ENCODE peak calls at places on chromosomes 4 and X, in eight cellular contexts. Q is Panc1, R is IMR-90, Y is prostate gland, F is HFF-Myc, L is AG10803, N is HCT116, C is lower lobe of right lung. J is an unnamed sample.

GRCh38 chrX:24294619-24295018 is 19.2 kb downstream of the SUPT20HL2 start:
- DNase-seq in R (no peak), N (no peak), C (no peak), F (no peak), Y (no peak), L (no peak), Q (no peak), J (no peak)

GRCh38 chrX:130507015-130507414 is 105.2 kb downstream of the RBMX2 start:
- DNase-seq in L (no peak), N (no peak), F (no peak), Y (no peak), R (no peak), C (no peak), Q (no peak), J (no peak)

GRCh38 chrX:150352114-150352513 is 11.0 kb upstream of the MAMLD1 start:
- DNase-seq in N (no peak), L (peak), Q (no peak), R (peak), C (no peak), Y (no peak), F (no peak), J (no peak)

GRCh38 chr4:153002110-153002509 is 66.0 kb downstream of the FHDC1 start:
- DNase-seq in C (no peak), Y (peak), F (no peak), Q (no peak), L (no peak), R (no peak), N (no peak), J (no peak)

GRCh38 chrX:22118161-22118830 is 86.2 kb downstream of the PHEX start:
- DNase-seq in R (peak), L (no peak), Y (no peak), Q (no peak), N (no peak), C (no peak), F (no peak), J (no peak)

GRCh38 chr4:25367004-25367621 is 9.9 kb upstream of the ANAPC4 start:
- DNase-seq in F (no peak), L (peak), N (no peak), Y (no peak), C (no peak), Q (no peak), R (peak), J (no peak)

GRCh38 chr4:5799406-5799805 is 88.4 kb downstream of the EVC start:
- DNase-seq in Y (no peak), C (no peak), F (no peak), R (no peak), Q (no peak), L (no peak), N (no peak), J (no peak)

GRCh38 chrX:10022580-10023245 is 55.6 kb downstream of the CLDN34 start:
- DNase-seq in F (peak), L (peak), N (no peak), C (no peak), Y (no peak), Q (no peak), R (peak), J (no peak)

GRCh38 chrX:10102046-10102704 is 54.6 kb upstream of the CLCN4 start:
- DNase-seq in Q (no peak), Y (no peak), N (no peak), L (no peak), C (no peak), F (no peak), R (no peak), J (no peak)

GRCh38 chr4:168755643-168756482 is 254.2 kb downstream of the CBR4 start:
- DNase-seq in R (peak), Y (no peak), C (no peak), F (no peak), N (no peak), Q (no peak), L (peak), J (no peak)

GRCh38 chr4:577499-578450 is 1.7 kb upstream of the TMEM271 start:
- DNase-seq in R (no peak), C (no peak), F (no peak), L (peak), Y (no peak), Q (no peak), N (no peak), J (peak)
- H3K4me3 ChIP-seq in R (no peak), C (no peak), F (no peak), L (no peak), Y (no peak), Q (peak), N (no peak), J (no peak)

GRCh38 chr4:184265566-184266351 is 48.1 kb upstream of the ENPP6 start:
- DNase-seq in F (no peak), L (peak), Y (no peak), R (peak), Q (peak), C (no peak), N (peak), J (no peak)

GRCh38 chr4:184261246-184261645 is 43.6 kb upstream of the ENPP6 start:
- DNase-seq in Y (no peak), L (no peak), N (no peak), F (no peak), Q (no peak), R (no peak), C (no peak), J (no peak)

GRCh38 chr4:184262901-184263300 is 45.2 kb upstream of the ENPP6 start:
- DNase-seq in R (peak), L (peak), Y (no peak), Q (no peak), F (no peak), C (no peak), N (no peak), J (no peak)

GRCh38 chr4:184263461-184263860 is 45.8 kb upstream of the ENPP6 start:
- DNase-seq in Y (no peak), L (no peak), F (no peak), R (no peak), Q (no peak), N (no peak), C (no peak), J (no peak)

DNA sequence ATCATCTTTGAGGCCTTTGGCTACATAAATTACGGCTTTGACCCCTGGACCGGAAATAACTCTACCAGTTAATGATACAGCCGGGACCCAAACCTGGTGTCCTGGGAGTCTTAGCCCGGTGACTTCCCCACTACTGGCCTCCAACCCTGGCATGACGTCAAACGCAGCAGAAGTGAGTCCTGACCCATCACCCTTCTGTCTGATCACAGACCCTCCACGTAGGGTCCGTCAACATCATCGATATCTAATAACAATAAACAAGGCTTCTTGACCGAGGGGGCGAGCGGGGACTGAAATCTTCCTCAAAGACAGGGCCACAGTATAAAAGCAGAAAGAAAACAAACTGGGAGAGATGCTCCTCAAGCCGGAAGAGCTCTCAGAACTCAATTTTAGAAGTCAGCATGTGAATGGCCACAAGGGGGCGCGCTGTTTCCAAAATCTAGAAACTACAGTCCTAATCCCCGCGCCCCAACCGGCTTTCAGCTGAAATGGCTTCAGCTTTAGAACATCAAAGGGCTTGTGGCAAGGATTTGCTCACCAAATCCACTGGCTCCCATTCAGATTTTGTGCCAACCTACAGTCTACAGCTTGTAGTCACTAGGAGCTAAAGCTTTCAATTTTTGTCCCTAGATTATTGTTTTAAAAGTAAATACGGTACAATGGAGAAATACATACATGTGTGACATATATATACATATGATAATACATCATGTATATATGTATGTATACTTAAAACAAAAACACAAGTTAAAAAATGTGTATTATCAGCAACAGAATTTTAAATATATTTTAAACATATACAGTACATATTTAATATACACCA is 46.4 kb upstream of the ENPP6 start:
- DNase-seq in N (peak), Y (peak), L (peak), C (peak), Q (peak), F (peak), R (peak), J (peak)
- TF ChIP-seq CTCF in N (peak), Y (peak), L (peak), C (peak), Q (peak), F (peak), R (peak), J (peak)

GRCh38 chrX:66074920-66075879 is 35.3 kb upstream of the VSIG4 start:
- DNase-seq in N (no peak), C (peak), Y (no peak), L (no peak), F (no peak), Q (no peak), R (no peak), J (no peak)
- H3K4me3 ChIP-seq in N (no peak), C (no peak), Y (no peak), L (no peak), F (no peak), Q (no peak), R (no peak), J (no peak)

DNA sequence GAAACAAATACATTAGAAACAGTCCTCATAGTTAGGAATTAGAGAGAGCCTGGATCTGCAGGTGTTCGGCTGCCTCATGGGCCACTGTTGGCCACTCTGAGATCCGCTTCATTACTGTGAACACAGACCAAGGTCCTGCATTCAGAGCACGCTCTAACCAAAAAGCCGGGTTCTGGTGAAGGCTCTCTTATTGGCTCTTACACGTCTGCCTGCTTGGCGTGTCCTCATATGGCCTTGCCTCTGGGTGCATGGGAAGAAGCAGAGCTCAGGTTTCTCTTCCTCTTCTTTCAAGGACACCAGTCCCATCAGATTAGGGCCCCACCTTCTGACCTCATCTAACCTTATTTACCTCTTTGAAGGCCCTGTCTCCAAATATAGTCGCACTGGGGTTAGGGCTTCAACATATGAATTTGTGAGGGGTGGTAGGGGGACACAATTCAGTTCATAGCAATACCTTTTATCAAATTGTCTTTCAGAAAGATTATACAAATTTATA is 37.1 kb upstream of the ELF2 start:
- DNase-seq in R (no peak), C (no peak), F (no peak), N (no peak), Y (peak), L (no peak), Q (no peak), J (no peak)
- TF ChIP-seq CTCF in R (no peak), C (no peak), F (no peak), N (no peak), Y (no peak), L (no peak), Q (no peak), J (no peak)

DNA sequence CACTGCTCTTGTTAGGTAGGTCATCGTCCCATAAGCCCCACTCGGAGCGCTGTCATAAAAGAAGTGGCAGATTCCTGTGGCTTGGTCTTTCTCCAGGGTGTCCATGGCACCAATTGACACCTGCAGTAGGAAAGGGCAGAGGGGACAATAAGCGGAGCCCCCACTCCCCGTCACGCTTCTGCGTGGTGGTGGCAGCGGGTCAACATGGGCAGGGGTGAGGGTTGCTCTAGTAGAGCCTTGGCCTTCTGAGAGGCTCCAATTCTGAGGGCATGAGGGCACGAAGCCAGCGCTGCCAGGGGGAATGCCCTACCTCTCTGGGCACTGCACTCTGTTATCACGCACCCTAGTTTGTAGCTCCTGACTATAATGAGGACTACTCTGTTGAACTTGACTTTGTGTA is 90.4 kb downstream of the PHKA2 start:
- DNase-seq in Y (no peak), C (no peak), F (no peak), Q (no peak), N (no peak), R (no peak), L (no peak), J (no peak)
- H3K4me3 ChIP-seq in Y (no peak), C (no peak), F (no peak), Q (no peak), N (no peak), R (no peak), L (no peak), J (no peak)

GRCh38 chrX:20221902-20222301 is 44.8 kb downstream of the RPS6KA3 start:
- DNase-seq in F (no peak), R (peak), C (no peak), L (peak), N (no peak), Q (no peak), Y (peak), J (no peak)

GRCh38 chrX:20217906-20218305 is 48.8 kb downstream of the RPS6KA3 start:
- DNase-seq in R (no peak), Y (no peak), N (no peak), F (no peak), Q (no peak), C (no peak), L (no peak), J (no peak)

GRCh38 chrX:20217279-20217678 is 49.4 kb downstream of the RPS6KA3 start:
- DNase-seq in L (peak), N (peak), R (peak), Y (no peak), Q (peak), F (peak), C (no peak), J (no peak)

GRCh38 chrX:20215565-20215964 is 51.1 kb downstream of the RPS6KA3 start:
- DNase-seq in R (no peak), Q (no peak), Y (no peak), C (no peak), F (no peak), N (no peak), L (no peak), J (no peak)

DNA sequence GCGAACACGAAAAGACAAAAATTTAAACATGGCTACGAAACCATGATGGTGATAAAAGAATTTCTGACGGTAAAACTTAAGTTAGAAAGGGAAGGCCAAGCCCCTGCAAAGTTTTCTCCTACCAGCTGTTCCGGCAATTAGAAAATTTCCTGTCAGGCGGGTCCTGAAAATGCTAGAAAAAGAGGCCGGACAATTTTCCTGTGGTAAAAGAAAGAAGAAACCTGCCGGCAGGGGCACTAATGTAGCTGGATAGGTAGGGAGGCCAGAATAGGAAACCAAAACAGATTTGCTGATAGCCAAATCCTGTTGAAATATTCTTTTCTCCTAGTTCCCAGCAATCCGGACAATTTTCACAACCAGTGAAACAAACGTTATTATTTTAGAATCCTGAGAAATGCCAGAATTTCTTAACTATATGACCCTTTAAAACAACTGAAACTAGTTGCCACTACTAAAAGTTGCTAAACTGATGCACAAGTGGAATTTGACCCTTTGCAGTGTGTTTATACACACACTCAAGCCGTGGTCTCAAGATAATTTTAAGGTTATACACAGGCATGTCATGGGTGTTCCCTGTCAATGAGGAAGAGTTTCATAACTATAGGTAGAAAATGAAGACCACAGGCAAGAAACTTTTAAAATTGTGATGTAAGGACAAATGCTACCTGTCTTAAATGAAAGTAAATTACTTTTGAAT is 47.8 kb downstream of the RPS6KA3 start:
- DNase-seq in N (no peak), F (no peak), Q (no peak), Y (no peak), C (no peak), R (peak), L (no peak), J (no peak)
- TF ChIP-seq CTCF in N (no peak), F (no peak), Q (peak), Y (no peak), C (no peak), R (no peak), L (no peak), J (no peak)

J was measured in retinal pigment epithelial cell.